ENCODE peak calls at places on chromosomes 11 and 22, in six cellular contexts. One of them, this sample, is unnamed.
A peak's percentile ranks its signal among the peaks of the same experiment; 100 is the strongest.

GRCh38 chr11:129639300-129639699 is 176.3 kb upstream of the TMEM45B start:
- DNase-seq in lower lobe of right lung: no peak
- DNase-seq in CD4-positive, alpha-beta memory T cell: no peak
- DNase-seq in colonic mucosa: no peak
- DNase-seq in IMR-90: peak; percentile 99
- DNase-seq in psoas muscle: no peak
- DNase-seq in this sample: no peak

GRCh38 chr11:83044958-83045712 is 26.6 kb downstream of the RAB30 start:
- DNase-seq in lower lobe of right lung: no peak
- DNase-seq in CD4-positive, alpha-beta memory T cell: no peak
- DNase-seq in colonic mucosa: no peak
- DNase-seq in IMR-90: peak; percentile 92
- DNase-seq in psoas muscle: no peak
- DNase-seq in this sample: no peak

GRCh38 chr11:28697920-28698827 is 590.0 kb downstream of the METTL15 start:
- DNase-seq in lower lobe of right lung: no peak
- DNase-seq in CD4-positive, alpha-beta memory T cell: no peak
- DNase-seq in colonic mucosa: peak; percentile 50
- DNase-seq in IMR-90: peak; percentile 61
- DNase-seq in psoas muscle: peak; percentile 56
- DNase-seq in this sample: no peak

GRCh38 chr22:29158546-29158945 is 47.1 kb upstream of the EMID1 start:
- DNase-seq in lower lobe of right lung: no peak
- DNase-seq in CD4-positive, alpha-beta memory T cell: no peak
- DNase-seq in colonic mucosa: no peak
- DNase-seq in IMR-90: no peak
- DNase-seq in psoas muscle: no peak
- DNase-seq in this sample: no peak

GRCh38 chr22:23384451-23384850 is 195.6 kb downstream of the IGLL1 start:
- DNase-seq in lower lobe of right lung: peak; percentile 49
- DNase-seq in CD4-positive, alpha-beta memory T cell: no peak
- DNase-seq in colonic mucosa: no peak
- DNase-seq in IMR-90: no peak
- DNase-seq in psoas muscle: no peak
- DNase-seq in this sample: no peak

GRCh38 chr11:76638267-76639197 is 32.0 kb downstream of the LRRC32 start:
- DNase-seq in lower lobe of right lung: no peak
- DNase-seq in CD4-positive, alpha-beta memory T cell: no peak
- DNase-seq in colonic mucosa: no peak
- DNase-seq in IMR-90: no peak
- DNase-seq in psoas muscle: no peak
- DNase-seq in this sample: no peak

GRCh38 chr11:130122141-130122575 is 37.4 kb upstream of the ST14 start:
- DNase-seq in lower lobe of right lung: no peak
- DNase-seq in CD4-positive, alpha-beta memory T cell: no peak
- DNase-seq in colonic mucosa: no peak
- DNase-seq in IMR-90: no peak
- DNase-seq in psoas muscle: no peak
- DNase-seq in this sample: no peak

GRCh38 chr11:73404048-73404447 is 27.8 kb downstream of the RELT start:
- DNase-seq in lower lobe of right lung: peak; percentile 80
- DNase-seq in CD4-positive, alpha-beta memory T cell: no peak
- DNase-seq in colonic mucosa: no peak
- DNase-seq in IMR-90: peak; percentile 40
- DNase-seq in psoas muscle: peak; percentile 81
- DNase-seq in this sample: no peak

GRCh38 chr11:72411623-72412532 is 22.5 kb downstream of the CLPB start:
- DNase-seq in lower lobe of right lung: no peak
- DNase-seq in CD4-positive, alpha-beta memory T cell: no peak
- DNase-seq in colonic mucosa: no peak
- DNase-seq in IMR-90: no peak
- DNase-seq in psoas muscle: no peak
- DNase-seq in this sample: no peak

GRCh38 chr22:38353701-38354100 is 36.5 kb upstream of the CSNK1E start:
- DNase-seq in lower lobe of right lung: no peak
- DNase-seq in CD4-positive, alpha-beta memory T cell: no peak
- DNase-seq in colonic mucosa: no peak
- DNase-seq in IMR-90: no peak
- DNase-seq in psoas muscle: no peak
- DNase-seq in this sample: no peak

GRCh38 chr11:45921561-45922424 is 663 bp upstream of the LARGE2 start:
- DNase-seq in lower lobe of right lung: peak; percentile 87
- DNase-seq in CD4-positive, alpha-beta memory T cell: no peak
- DNase-seq in colonic mucosa: peak; percentile 68
- DNase-seq in IMR-90: no peak
- DNase-seq in psoas muscle: peak; percentile 47
- DNase-seq in this sample: no peak

GRCh38 chr22:22670076-22670795 is 25.8 kb downstream of the GGTLC2 start:
- DNase-seq in lower lobe of right lung: no peak
- DNase-seq in CD4-positive, alpha-beta memory T cell: no peak
- DNase-seq in colonic mucosa: no peak
- DNase-seq in IMR-90: no peak
- DNase-seq in psoas muscle: no peak
- DNase-seq in this sample: no peak

GRCh38 chr11:316031-316701 is 2.3 kb downstream of the IFITM1 start:
- DNase-seq in lower lobe of right lung: peak; percentile 54
- DNase-seq in CD4-positive, alpha-beta memory T cell: no peak
- DNase-seq in colonic mucosa: no peak
- DNase-seq in IMR-90: no peak
- DNase-seq in psoas muscle: peak; percentile 60
- DNase-seq in this sample: no peak

GRCh38 chr22:46104170-46104880 is 46.0 kb upstream of the PPARA start:
- DNase-seq in lower lobe of right lung: no peak
- DNase-seq in CD4-positive, alpha-beta memory T cell: no peak
- DNase-seq in colonic mucosa: no peak
- DNase-seq in IMR-90: no peak
- DNase-seq in psoas muscle: peak; percentile 70
- DNase-seq in this sample: no peak

GRCh38 chr22:46104881-46105493 is 45.3 kb upstream of the PPARA start:
- DNase-seq in lower lobe of right lung: no peak
- DNase-seq in CD4-positive, alpha-beta memory T cell: no peak
- DNase-seq in colonic mucosa: no peak
- DNase-seq in IMR-90: no peak
- DNase-seq in psoas muscle: no peak
- DNase-seq in this sample: no peak

GRCh38 chr22:46106279-46107022 is 43.9 kb upstream of the PPARA start:
- DNase-seq in lower lobe of right lung: no peak
- DNase-seq in CD4-positive, alpha-beta memory T cell: no peak
- DNase-seq in colonic mucosa: no peak
- DNase-seq in IMR-90: no peak
- DNase-seq in psoas muscle: no peak
- DNase-seq in this sample: no peak

GRCh38 chr22:46107089-46107664 is 43.1 kb upstream of the PPARA start:
- DNase-seq in lower lobe of right lung: peak; percentile 72
- DNase-seq in CD4-positive, alpha-beta memory T cell: no peak
- DNase-seq in colonic mucosa: no peak
- DNase-seq in IMR-90: no peak
- DNase-seq in psoas muscle: peak; percentile 90
- DNase-seq in this sample: no peak

DNA sequence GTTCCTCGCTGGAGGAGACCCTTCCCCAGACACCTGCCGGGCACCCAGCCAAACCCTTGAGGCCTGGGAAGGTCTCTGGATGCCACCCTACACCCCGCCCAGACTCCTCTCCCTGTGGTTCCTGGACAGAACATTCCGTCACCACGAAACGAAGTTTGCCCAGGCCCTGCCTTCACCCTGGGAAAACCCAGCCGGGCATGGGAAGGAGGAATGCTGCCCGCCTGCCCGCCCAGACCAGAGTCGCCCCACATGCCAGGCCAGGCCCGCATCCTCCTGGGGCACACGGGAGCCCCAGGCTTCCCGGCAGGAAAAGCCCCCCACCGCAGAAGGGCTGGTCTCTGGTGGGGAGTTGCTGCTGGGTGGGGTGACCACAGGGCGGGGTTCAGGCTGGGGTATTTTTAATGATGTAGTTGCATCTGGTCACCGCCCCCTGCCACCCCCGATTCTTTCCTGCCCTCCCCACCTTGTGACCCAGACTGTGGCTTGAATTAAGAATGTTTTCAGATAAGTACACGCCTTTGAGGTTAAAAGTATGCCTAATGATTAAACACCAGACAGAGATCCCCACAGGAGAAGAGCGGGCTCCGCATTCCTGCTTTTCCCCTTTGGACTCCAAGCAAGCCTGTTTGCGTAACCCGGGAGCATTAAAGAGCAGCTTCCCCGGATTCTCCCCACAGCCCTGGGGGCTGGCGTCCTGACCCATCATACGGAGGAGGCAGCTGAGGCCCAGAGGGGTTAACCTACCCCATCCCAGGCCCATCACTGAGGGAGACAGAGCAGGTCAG is 44.6 kb upstream of the PPARA start:
- DNase-seq in lower lobe of right lung: no peak
- DNase-seq in CD4-positive, alpha-beta memory T cell: no peak
- DNase-seq in colonic mucosa: no peak
- DNase-seq in IMR-90: peak; percentile 59
- DNase-seq in psoas muscle: peak; percentile 73
- DNase-seq in this sample: no peak
- H3K4me1 ChIP-seq in lower lobe of right lung: peaks cover 96% of the 10 kb centered on the region
- H3K4me1 ChIP-seq in CD4-positive, alpha-beta memory T cell: no peaks in the 10 kb centered on the region
- H3K4me1 ChIP-seq in colonic mucosa: no peaks in the 10 kb centered on the region
- H3K4me1 ChIP-seq in IMR-90: peaks cover 40% of the 10 kb centered on the region
- H3K4me1 ChIP-seq in psoas muscle: peaks cover 94% of the 10 kb centered on the region
- H3K4me1 ChIP-seq in this sample: no peaks in the 10 kb centered on the region

DNA sequence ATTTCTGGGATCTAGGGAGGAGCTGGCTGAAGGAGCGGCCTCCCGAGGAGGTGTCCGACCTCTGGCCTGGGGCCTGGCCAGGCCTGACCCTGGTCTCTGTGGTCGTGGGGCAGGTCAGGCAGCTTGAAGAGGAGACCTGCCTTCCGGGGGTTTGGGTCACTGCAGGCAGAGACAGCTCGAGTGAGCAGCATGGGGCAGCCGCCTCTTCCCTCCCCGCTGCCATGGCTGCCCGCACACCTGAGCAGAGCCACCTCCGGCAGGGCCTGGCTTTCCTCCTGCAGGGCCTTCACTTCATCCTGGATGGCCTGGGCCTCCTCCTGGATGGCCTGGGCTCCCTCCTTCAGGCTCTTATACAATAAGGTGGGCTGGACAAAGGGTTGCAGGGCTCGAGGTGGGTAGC is 8.0 kb upstream of the NAALADL1 start:
- DNase-seq in lower lobe of right lung: no peak
- DNase-seq in CD4-positive, alpha-beta memory T cell: no peak
- DNase-seq in colonic mucosa: no peak
- DNase-seq in IMR-90: no peak
- DNase-seq in psoas muscle: no peak
- DNase-seq in this sample: no peak
- H3K4me3 ChIP-seq in lower lobe of right lung: no peak overlapping the region
- H3K4me3 ChIP-seq in CD4-positive, alpha-beta memory T cell: no peak overlapping the region
- H3K4me3 ChIP-seq in colonic mucosa: no peak overlapping the region
- H3K4me3 ChIP-seq in IMR-90: no peak overlapping the region
- H3K4me3 ChIP-seq in psoas muscle: no peak overlapping the region
- H3K4me3 ChIP-seq in this sample: no peak overlapping the region

DNA sequence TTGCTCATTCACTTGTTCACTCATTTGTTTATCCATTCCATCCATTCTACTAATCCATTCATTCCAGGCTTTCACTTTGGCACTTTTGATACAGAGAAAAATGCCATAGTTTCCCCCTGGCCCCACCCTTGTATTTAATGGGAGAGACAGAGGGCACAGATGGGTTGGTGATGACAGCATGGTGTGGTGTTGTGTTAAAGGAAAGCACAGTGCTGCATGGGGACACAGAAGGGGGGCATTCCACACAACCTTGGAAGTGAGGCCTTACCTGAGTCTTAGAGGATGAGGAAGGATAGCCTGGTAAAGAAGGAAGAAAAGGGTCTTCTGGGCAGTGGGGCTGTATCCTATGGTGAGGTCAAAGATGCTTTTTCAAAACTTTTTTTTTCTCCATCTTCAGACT is 248.5 kb upstream of the C11orf87 start:
- DNase-seq in lower lobe of right lung: no peak
- DNase-seq in CD4-positive, alpha-beta memory T cell: no peak
- DNase-seq in colonic mucosa: no peak
- DNase-seq in IMR-90: no peak
- DNase-seq in psoas muscle: no peak
- DNase-seq in this sample: no peak
- H3K4me1 ChIP-seq in lower lobe of right lung: no peaks in the 10 kb centered on the region
- H3K4me1 ChIP-seq in CD4-positive, alpha-beta memory T cell: no peaks in the 10 kb centered on the region
- H3K4me1 ChIP-seq in colonic mucosa: no peaks in the 10 kb centered on the region
- H3K4me1 ChIP-seq in IMR-90: no peaks in the 10 kb centered on the region
- H3K4me1 ChIP-seq in psoas muscle: no peaks in the 10 kb centered on the region
- H3K4me1 ChIP-seq in this sample: no peaks in the 10 kb centered on the region

DNA sequence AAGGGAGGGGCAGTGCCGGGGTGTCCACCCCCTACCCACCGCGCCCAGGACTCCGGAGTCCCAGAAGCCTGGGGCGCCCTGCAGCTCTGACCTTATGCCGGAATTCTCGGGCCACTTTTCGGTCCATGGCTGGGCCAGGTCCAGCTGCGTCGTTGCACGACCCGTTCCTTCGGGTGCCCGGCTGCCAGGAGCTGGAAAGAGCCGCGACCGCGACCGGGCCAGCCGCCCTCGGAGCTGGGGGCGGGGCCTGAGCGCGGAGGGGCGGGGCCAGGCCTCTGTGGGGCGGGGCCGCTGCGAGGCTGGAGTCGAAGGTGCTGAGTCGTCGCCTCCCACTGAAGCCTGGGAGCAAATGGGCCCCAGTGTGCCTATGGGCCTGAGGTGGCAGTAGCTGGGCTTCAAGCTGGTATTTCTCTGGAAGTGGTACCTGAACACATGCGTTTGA is at the start of gene USH1C:
- DNase-seq in lower lobe of right lung: no peak
- DNase-seq in CD4-positive, alpha-beta memory T cell: no peak
- DNase-seq in colonic mucosa: peak; percentile 83
- DNase-seq in IMR-90: no peak
- DNase-seq in psoas muscle: no peak
- DNase-seq in this sample: no peak
- H3K4me3 ChIP-seq in lower lobe of right lung: no peak within 1 kb of the TSS
- H3K4me3 ChIP-seq in CD4-positive, alpha-beta memory T cell: no peak within 1 kb of the TSS
- H3K4me3 ChIP-seq in colonic mucosa: peak within 1 kb of the TSS; percentile 57
- H3K4me3 ChIP-seq in IMR-90: no peak within 1 kb of the TSS
- H3K4me3 ChIP-seq in psoas muscle: peak within 1 kb of the TSS; percentile 32
- H3K4me3 ChIP-seq in this sample: no peak within 1 kb of the TSS

GRCh38 chr11:13262096-13262495 is 15.5 kb upstream of the BMAL1 start:
- DNase-seq in lower lobe of right lung: no peak
- DNase-seq in CD4-positive, alpha-beta memory T cell: no peak
- DNase-seq in colonic mucosa: no peak
- DNase-seq in IMR-90: no peak
- DNase-seq in psoas muscle: no peak
- DNase-seq in this sample: no peak
- H3K4me1 ChIP-seq in lower lobe of right lung: peaks cover 27% of the 10 kb centered on the region
- H3K4me1 ChIP-seq in CD4-positive, alpha-beta memory T cell: peaks cover 10% of the 10 kb centered on the region
- H3K4me1 ChIP-seq in colonic mucosa: no peaks in the 10 kb centered on the region
- H3K4me1 ChIP-seq in IMR-90: peaks cover 17% of the 10 kb centered on the region
- H3K4me1 ChIP-seq in psoas muscle: peaks cover 12% of the 10 kb centered on the region
- H3K4me1 ChIP-seq in this sample: no peaks in the 10 kb centered on the region

DNA sequence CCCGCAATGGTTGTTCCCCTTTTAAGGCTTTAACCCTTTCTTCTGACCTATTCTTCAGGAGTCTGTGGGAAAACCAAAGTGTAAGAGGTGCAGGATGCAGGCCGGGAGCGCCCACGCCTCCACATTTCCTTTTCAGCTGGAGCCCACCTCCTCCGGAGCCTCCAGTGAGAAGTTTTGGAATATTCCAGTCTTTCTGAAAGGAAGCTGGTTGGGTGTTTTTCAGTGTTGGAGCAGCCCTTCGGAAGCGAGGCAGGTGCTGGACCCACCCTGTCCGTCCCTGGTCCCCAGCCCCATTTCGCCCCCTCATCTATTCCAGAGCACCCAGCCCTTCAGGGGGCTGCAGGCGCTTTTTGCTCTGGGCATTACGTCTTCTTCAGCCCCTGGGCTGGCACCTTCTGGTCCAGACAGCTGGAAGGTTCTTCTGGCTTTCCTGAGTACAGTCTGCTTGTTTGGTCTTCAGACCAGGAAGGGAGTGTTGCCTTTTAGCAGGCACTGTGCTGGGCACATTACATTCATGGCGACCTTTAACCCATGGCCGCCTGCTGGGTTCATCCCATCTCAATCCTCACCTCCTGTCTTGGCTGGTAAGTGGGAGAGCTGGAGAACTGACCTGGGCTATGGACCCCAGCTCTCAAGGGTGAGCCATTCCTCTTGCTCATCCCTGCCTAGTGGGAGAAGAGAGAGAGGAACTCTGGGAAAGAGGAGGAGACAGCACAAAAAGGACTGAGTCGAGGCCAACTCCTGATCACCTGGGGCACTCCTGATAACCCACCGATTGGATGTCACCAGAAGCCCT is 685 bp upstream of the THY1 start:
- DNase-seq in lower lobe of right lung: no peak
- DNase-seq in CD4-positive, alpha-beta memory T cell: no peak
- DNase-seq in colonic mucosa: no peak
- DNase-seq in IMR-90: peak; percentile 13
- DNase-seq in psoas muscle: no peak
- DNase-seq in this sample: no peak
- H3K4me3 ChIP-seq in lower lobe of right lung: no peak overlapping the region
- H3K4me3 ChIP-seq in CD4-positive, alpha-beta memory T cell: no peak overlapping the region
- H3K4me3 ChIP-seq in colonic mucosa: no peak overlapping the region
- H3K4me3 ChIP-seq in IMR-90: peak overlapping the region; percentile 77
- H3K4me3 ChIP-seq in psoas muscle: no peak overlapping the region
- H3K4me3 ChIP-seq in this sample: no peak overlapping the region